ENCODE peak calls at places on chromosomes 13 and 19, in five cellular contexts. One of them, this sample, is unnamed.

GRCh38 chr13:85148009-85148408 is 651.2 kb downstream of the SLITRK6 start:
- DNase-seq in right lobe of liver: no peak
- DNase-seq in PC-9: no peak
- DNase-seq in PC-3: no peak
- DNase-seq in heart right ventricle: no peak
- DNase-seq in this sample: no peak

GRCh38 chr19:34317311-34317927 is 47.6 kb upstream of the GPI start:
- DNase-seq in right lobe of liver: no peak
- DNase-seq in PC-9: peak
- DNase-seq in PC-3: no peak
- DNase-seq in heart right ventricle: no peak
- DNase-seq in this sample: no peak

GRCh38 chr19:15126511-15126910 is 19.3 kb downstream of the SYDE1 start:
- DNase-seq in right lobe of liver: no peak
- DNase-seq in PC-9: no peak
- DNase-seq in PC-3: no peak
- DNase-seq in heart right ventricle: no peak
- DNase-seq in this sample: no peak

GRCh38 chr19:51729781-51730180 is 6.0 kb upstream of the HAS1 start:
- DNase-seq in right lobe of liver: no peak
- DNase-seq in PC-9: no peak
- DNase-seq in PC-3: no peak
- DNase-seq in heart right ventricle: no peak
- DNase-seq in this sample: no peak

GRCh38 chr19:37114001-37114400 is 35.8 kb downstream of the ZNF420 start:
- DNase-seq in right lobe of liver: no peak
- DNase-seq in PC-9: no peak
- DNase-seq in PC-3: no peak
- DNase-seq in heart right ventricle: no peak
- DNase-seq in this sample: no peak

GRCh38 chr13:89307278-89307677 is 1636.1 kb downstream of the SLITRK5 start:
- DNase-seq in right lobe of liver: no peak
- DNase-seq in PC-9: no peak
- DNase-seq in PC-3: no peak
- DNase-seq in heart right ventricle: no peak
- DNase-seq in this sample: no peak

GRCh38 chr19:8512115-8512967 is 1.6 kb downstream of the ZNF414 start:
- DNase-seq in right lobe of liver: no peak
- DNase-seq in PC-9: no peak
- DNase-seq in PC-3: peak
- DNase-seq in heart right ventricle: no peak
- DNase-seq in this sample: no peak

GRCh38 chr13:46605089-46605488 is 52.1 kb downstream of the LRCH1 start:
- DNase-seq in right lobe of liver: no peak
- DNase-seq in PC-9: no peak
- DNase-seq in PC-3: no peak
- DNase-seq in heart right ventricle: no peak
- DNase-seq in this sample: no peak

GRCh38 chr19:56987184-56987583 is 132.6 kb upstream of the USP29 start:
- DNase-seq in right lobe of liver: no peak
- DNase-seq in PC-9: no peak
- DNase-seq in PC-3: no peak
- DNase-seq in heart right ventricle: no peak
- DNase-seq in this sample: no peak

GRCh38 chr19:44685877-44686276 is 13.1 kb upstream of the CEACAM16 start:
- DNase-seq in right lobe of liver: peak
- DNase-seq in PC-9: no peak
- DNase-seq in PC-3: peak
- DNase-seq in heart right ventricle: no peak
- DNase-seq in this sample: no peak

GRCh38 chr19:57106646-57107235 is 13.0 kb upstream of the USP29 start:
- DNase-seq in right lobe of liver: no peak
- DNase-seq in PC-9: no peak
- DNase-seq in PC-3: no peak
- DNase-seq in heart right ventricle: no peak
- DNase-seq in this sample: no peak

GRCh38 chr19:7670150-7670784 is 1.4 kb downstream of the RETN start:
- DNase-seq in right lobe of liver: no peak
- DNase-seq in PC-9: no peak
- DNase-seq in PC-3: no peak
- DNase-seq in heart right ventricle: no peak
- DNase-seq in this sample: no peak

GRCh38 chr13:39036212-39036611 is 1.7 kb downstream of the PROSER1 start:
- DNase-seq in right lobe of liver: no peak
- DNase-seq in PC-9: no peak
- DNase-seq in PC-3: peak
- DNase-seq in heart right ventricle: no peak
- DNase-seq in this sample: no peak

GRCh38 chr13:32548837-32549236 is 10.2 kb upstream of the N4BP2L2 start:
- DNase-seq in right lobe of liver: no peak
- DNase-seq in PC-9: no peak
- DNase-seq in PC-3: no peak
- DNase-seq in heart right ventricle: no peak
- DNase-seq in this sample: no peak

GRCh38 chr13:38819053-38819452 is 132.2 kb downstream of the FREM2 start:
- DNase-seq in right lobe of liver: no peak
- DNase-seq in PC-9: no peak
- DNase-seq in PC-3: no peak
- DNase-seq in heart right ventricle: no peak
- DNase-seq in this sample: no peak

GRCh38 chr19:35404879-35405622 is 34.2 kb downstream of the GPR42 start:
- DNase-seq in right lobe of liver: no peak
- DNase-seq in PC-9: peak
- DNase-seq in PC-3: peak
- DNase-seq in heart right ventricle: no peak
- DNase-seq in this sample: no peak

GRCh38 chr13:41311607-41312500 is 787 bp downstream of the NAA16 start:
- DNase-seq in right lobe of liver: peak
- DNase-seq in PC-9: peak
- DNase-seq in PC-3: peak
- DNase-seq in heart right ventricle: peak
- DNase-seq in this sample: peak

GRCh38 chr13:33911521-33911920 is 93.6 kb downstream of the RFC3 start:
- DNase-seq in right lobe of liver: no peak
- DNase-seq in PC-9: no peak
- DNase-seq in PC-3: no peak
- DNase-seq in heart right ventricle: no peak
- DNase-seq in this sample: no peak

GRCh38 chr13:33918199-33918932 is 100.4 kb downstream of the RFC3 start:
- DNase-seq in right lobe of liver: no peak
- DNase-seq in PC-9: peak
- DNase-seq in PC-3: peak
- DNase-seq in heart right ventricle: no peak
- DNase-seq in this sample: no peak

GRCh38 chr13:33917135-33917534 is 99.2 kb downstream of the RFC3 start:
- DNase-seq in right lobe of liver: no peak
- DNase-seq in PC-9: no peak
- DNase-seq in PC-3: no peak
- DNase-seq in heart right ventricle: no peak
- DNase-seq in this sample: no peak
- H3K27ac ChIP-seq in right lobe of liver: no peak
- H3K27ac ChIP-seq in PC-9: no peak
- H3K27ac ChIP-seq in PC-3: no peak
- H3K27ac ChIP-seq in heart right ventricle: no peak
- H3K27ac ChIP-seq in this sample: no peak

DNA sequence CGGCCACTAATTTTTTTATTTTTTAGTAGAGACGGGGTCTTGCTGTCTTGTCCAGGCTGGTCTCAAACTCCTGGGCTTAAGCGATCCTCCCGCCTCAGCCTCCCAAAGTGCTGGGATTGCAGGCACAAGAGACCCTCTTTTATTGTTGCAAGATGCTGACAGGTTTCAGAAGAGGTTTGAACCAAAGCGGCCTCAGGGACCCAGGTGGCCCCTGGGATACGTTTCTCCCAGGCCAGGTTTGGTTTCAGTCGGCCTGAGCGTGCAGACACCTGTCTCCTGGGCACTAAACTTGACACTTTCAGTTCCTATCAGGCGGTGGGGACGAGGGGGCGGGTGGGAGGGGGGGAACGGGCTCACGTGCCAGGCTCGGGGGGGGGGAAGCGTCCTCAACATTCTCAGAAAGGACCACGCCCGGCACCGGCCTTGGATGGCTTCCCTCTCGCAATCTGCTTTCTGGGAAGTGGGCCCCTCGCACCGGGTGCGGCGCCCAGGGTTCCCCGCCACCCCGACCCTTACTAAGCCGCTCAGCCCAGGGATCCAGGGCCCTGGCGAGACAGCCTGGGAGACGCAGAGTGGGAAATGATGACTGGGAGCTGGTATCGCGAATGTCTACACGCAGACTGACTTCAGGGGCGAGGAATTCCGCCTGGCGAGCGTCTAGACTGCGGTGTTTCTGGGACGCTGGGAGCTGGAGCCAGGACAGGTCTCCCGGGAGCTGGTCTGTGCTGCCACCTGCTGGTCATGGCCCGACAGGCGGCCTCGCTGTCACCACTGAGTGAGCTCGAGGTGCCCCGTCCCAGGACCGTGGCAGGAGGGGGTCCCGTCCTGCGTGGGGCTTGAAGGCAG is 91.6 kb downstream of the GNG7 start:
- DNase-seq in right lobe of liver: peak
- DNase-seq in PC-9: peak
- DNase-seq in PC-3: peak
- DNase-seq in heart right ventricle: peak
- DNase-seq in this sample: peak
- H3K27ac ChIP-seq in right lobe of liver: peak
- H3K27ac ChIP-seq in PC-9: no peak
- H3K27ac ChIP-seq in PC-3: no peak
- H3K27ac ChIP-seq in heart right ventricle: peak
- H3K27ac ChIP-seq in this sample: peak

DNA sequence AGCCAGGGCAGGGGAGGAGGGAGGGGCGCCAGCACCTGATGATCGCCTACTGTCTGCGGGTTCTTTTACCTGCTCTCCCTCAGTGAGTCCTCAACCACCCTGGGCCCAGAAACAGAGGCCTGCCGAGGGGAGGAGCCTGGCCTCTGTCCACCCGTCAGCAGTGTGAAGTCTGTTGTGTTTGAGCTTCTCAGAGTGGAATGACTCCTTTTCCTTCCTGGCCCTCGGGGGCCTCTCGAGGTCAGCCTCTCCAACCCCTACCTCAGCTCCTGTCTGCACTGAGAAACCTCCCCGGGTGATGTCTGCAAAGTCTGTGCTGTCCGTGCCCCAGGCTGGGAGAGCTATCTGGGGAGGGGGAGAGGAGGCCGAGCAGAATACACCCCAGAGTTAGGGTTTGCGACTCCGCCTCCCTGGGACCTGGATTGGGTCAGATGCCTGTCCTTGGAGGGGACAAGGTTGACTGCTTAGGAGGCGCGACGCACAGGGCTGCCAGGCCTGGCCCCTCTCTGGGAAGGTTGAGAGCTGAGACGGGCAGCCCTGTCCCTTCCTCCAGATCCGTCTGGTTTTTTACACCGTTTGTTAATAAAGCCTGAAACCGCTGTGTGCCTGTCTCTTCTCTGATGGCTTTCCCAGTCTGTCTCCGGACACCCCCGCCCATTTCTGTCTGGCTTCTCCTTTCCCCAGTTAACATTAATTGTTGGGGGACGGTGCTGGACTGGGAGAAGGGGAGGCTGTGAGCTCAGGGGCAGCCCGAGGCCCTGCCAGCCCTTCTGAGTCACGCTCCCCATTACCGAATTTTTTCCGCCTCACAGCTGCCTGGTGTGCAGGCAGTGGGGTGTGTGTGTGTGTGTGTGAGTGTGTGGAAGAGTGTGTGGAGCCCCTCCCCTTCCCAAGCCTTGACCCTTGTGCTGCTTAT is 1.0 kb upstream of the SSC5D start:
- DNase-seq in right lobe of liver: no peak
- DNase-seq in PC-9: peak
- DNase-seq in PC-3: peak
- DNase-seq in heart right ventricle: no peak
- DNase-seq in this sample: no peak
- H3K27ac ChIP-seq in right lobe of liver: peak
- H3K27ac ChIP-seq in PC-9: peak
- H3K27ac ChIP-seq in PC-3: peak
- H3K27ac ChIP-seq in heart right ventricle: peak
- H3K27ac ChIP-seq in this sample: peak

DNA sequence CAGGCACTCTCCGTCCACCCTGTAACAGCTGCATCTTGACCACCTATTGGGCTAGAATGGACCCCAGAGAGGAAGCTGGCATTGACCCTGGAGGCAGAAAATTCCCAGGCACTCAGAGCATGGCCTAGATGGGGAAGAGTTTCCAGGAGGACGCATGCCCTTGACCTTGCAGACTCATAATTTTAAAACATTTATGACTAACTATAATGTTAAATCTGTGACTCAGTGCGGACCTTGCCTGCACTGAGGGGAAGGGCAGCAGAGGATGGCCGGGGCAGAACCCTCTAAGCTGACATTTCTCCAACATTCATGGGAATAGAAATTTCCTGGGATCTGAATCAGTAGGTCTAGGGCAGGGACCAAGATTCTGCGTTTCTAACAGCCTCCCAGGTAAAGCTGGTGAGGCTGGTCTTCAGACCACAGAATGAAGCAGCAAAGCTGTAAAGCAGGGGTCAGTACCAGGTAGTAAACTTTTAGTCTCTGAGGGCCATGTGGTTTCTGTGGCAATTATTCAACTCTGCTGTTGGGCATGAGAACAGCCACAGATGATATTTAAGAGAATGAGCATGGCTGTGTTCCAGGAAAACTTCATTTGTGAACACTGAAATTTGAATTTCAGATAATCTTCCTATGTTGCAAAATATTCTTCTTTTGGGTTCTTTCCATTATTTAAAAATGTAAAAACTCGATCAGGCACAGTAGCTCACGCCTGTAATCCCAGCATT is 71.3 kb upstream of the CLDN10 start:
- DNase-seq in right lobe of liver: no peak
- DNase-seq in PC-9: no peak
- DNase-seq in PC-3: peak
- DNase-seq in heart right ventricle: no peak
- DNase-seq in this sample: no peak
- H3K27ac ChIP-seq in right lobe of liver: no peak
- H3K27ac ChIP-seq in PC-9: no peak
- H3K27ac ChIP-seq in PC-3: peak
- H3K27ac ChIP-seq in heart right ventricle: no peak
- H3K27ac ChIP-seq in this sample: no peak

GRCh38 chr19:18941628-18942354 is 774 bp upstream of the HOMER3 start:
- DNase-seq in right lobe of liver: no peak
- DNase-seq in PC-9: no peak
- DNase-seq in PC-3: no peak
- DNase-seq in heart right ventricle: no peak
- DNase-seq in this sample: no peak

GRCh38 chr19:18940791-18941627 is at the start of gene HOMER3:
- DNase-seq in right lobe of liver: peak
- DNase-seq in PC-9: peak
- DNase-seq in PC-3: peak
- DNase-seq in heart right ventricle: peak
- DNase-seq in this sample: peak

GRCh38 chr19:18939922-18940775 is 868 bp downstream of the HOMER3 start:
- DNase-seq in right lobe of liver: no peak
- DNase-seq in PC-9: peak
- DNase-seq in PC-3: peak
- DNase-seq in heart right ventricle: peak
- DNase-seq in this sample: no peak

GRCh38 chr19:18942692-18943091 is 1.7 kb upstream of the HOMER3 start:
- DNase-seq in right lobe of liver: no peak
- DNase-seq in PC-9: no peak
- DNase-seq in PC-3: no peak
- DNase-seq in heart right ventricle: no peak
- DNase-seq in this sample: no peak

GRCh38 chr19:18939163-18939562 is 1.9 kb downstream of the HOMER3 start:
- DNase-seq in right lobe of liver: no peak
- DNase-seq in PC-9: no peak
- DNase-seq in PC-3: no peak
- DNase-seq in heart right ventricle: no peak
- DNase-seq in this sample: no peak
- H3K27ac ChIP-seq in right lobe of liver: no peak
- H3K27ac ChIP-seq in PC-9: no peak
- H3K27ac ChIP-seq in PC-3: no peak
- H3K27ac ChIP-seq in heart right ventricle: no peak
- H3K27ac ChIP-seq in this sample: no peak